ENCODE peak calls at places on chromosomes 4 and X, in nine cellular contexts. A is stimulated activated CD4-positive, alpha-beta T cell treated with anti-CD3 and anti-CD28 coated beads, Interleukin-1b, Interleukin-23, amount 100 ng/mL, for 24 hours; J is aorta; Q is left cardiac atrium; O is left colon; U is NCI-H1105 treated with DMSO at 0.1 percent for 48 hours; Z is iris pigment epithelial cell; I is T-helper 1 cell; L is DND-41. T is an unnamed sample.

GRCh38 chrX:12985336-12985735 is 10.4 kb downstream of the TMSB4X start:
- DNase-seq in I (no peak), L (no peak), Q (no peak), A (no peak), U (no peak), O (no peak), J (no peak), Z (no peak), T (no peak)

GRCh38 chrX:53133400-53133799 is 39.5 kb downstream of the KANTR start:
- DNase-seq in Z (no peak), O (no peak), J (no peak), U (no peak), Q (no peak), I (no peak), A (no peak), L (no peak), T (no peak)

GRCh38 chr4:140971077-140971792 is 162.0 kb downstream of the RNF150 start:
- DNase-seq in O (no peak), I (no peak), J (no peak), A (no peak), Q (no peak), Z (no peak), U (no peak), L (no peak), T (no peak)

GRCh38 chrX:17860811-17861495 is at the start of gene RAI2:
- DNase-seq in A (no peak), O (no peak), L (no peak), J (peak; percentile 53), U (peak; percentile 25), Q (peak; percentile 42), I (no peak), Z (no peak), T (no peak)

GRCh38 chrX:110675866-110676265 is 119.8 kb downstream of the CHRDL1 start:
- DNase-seq in A (no peak), J (no peak), I (no peak), O (no peak), U (no peak), L (no peak), Q (no peak), Z (no peak), T (no peak)

GRCh38 chr4:102869569-102870227 is 906 bp downstream of the CISD2 start:
- DNase-seq in A (no peak), I (no peak), Z (no peak), U (no peak), J (peak; percentile 46), O (no peak), Q (no peak), L (no peak), T (no peak)

GRCh38 chrX:41265615-41266014 is 68.3 kb upstream of the DDX3X start:
- DNase-seq in O (peak; percentile 40), L (no peak), A (peak; percentile 41), U (no peak), Z (peak; percentile 30), Q (no peak), I (peak; percentile 88), J (peak; percentile 68), T (peak; percentile 27)

GRCh38 chr4:145132521-145133098 is 34.5 kb downstream of the ABCE1 start:
- DNase-seq in O (no peak), L (no peak), Z (peak; percentile 42), I (peak; percentile 23), A (no peak), J (no peak), Q (no peak), U (no peak), T (no peak)

GRCh38 chr4:170853422-170854021 is 763.8 kb upstream of the AADAT start:
- DNase-seq in I (peak; percentile 2), J (peak; percentile 46), Z (peak; percentile 31), U (no peak), A (no peak), O (no peak), L (peak; percentile 21), Q (peak; percentile 20), T (no peak)